ENCODE peak calls at places on chromosomes 7 and 10, in nine cellular contexts. U is neuronal stem cell; I is heart left ventricle; S is naive thymus-derived CD4-positive, alpha-beta T cell; G is right cardiac atrium; P is spleen; D is ovary; R is GM23248; L is HepG2. O is an unnamed sample.

GRCh38 chr10:21526184-21526951 is 886 bp upstream of the SKIDA1 start:
- DNase-seq in U (no peak), I (peak; percentile 90), S (peak; percentile 50), G (peak; percentile 97), P (peak; percentile 91), D (peak; percentile 88), R (peak; percentile 84), L (peak; percentile 64), O (peak; percentile 65)

GRCh38 chr10:62851449-62851848 is 35.3 kb upstream of the EGR2 start:
- DNase-seq in U (no peak), I (no peak), S (no peak), G (no peak), P (no peak), D (no peak), R (peak; percentile 43), L (no peak), O (no peak)

GRCh38 chr10:8913720-8914119 is 859.2 kb downstream of the GATA3 start:
- DNase-seq in U (no peak), I (no peak), S (no peak), G (no peak), P (no peak), D (no peak), R (no peak), L (no peak), O (peak; percentile 53)

GRCh38 chr7:129830949-129831348 is 121.8 kb downstream of the UBE2H start:
- DNase-seq in U (no peak), I (no peak), S (no peak), G (no peak), P (no peak), D (peak; percentile 59), R (no peak), L (no peak), O (no peak)

GRCh38 chr7:100132126-100132525 is 5.4 kb downstream of the MBLAC1 start:
- DNase-seq in U (no peak), I (no peak), S (no peak), G (no peak), P (peak; percentile 69), D (no peak), R (no peak), L (no peak), O (no peak)

GRCh38 chr10:13834581-13835286 is 248.0 kb downstream of the PRPF18 start:
- DNase-seq in U (no peak), I (peak; percentile 41), S (no peak), G (peak; percentile 79), P (no peak), D (no peak), R (no peak), L (no peak), O (no peak)

GRCh38 chr10:77741746-77742145 is 104.1 kb upstream of the KCNMA1 start:
- DNase-seq in U (no peak), I (no peak), S (no peak), G (no peak), P (no peak), D (no peak), R (peak; percentile 74), L (no peak), O (no peak)

GRCh38 chr7:99308461-99309074 is 17.1 kb upstream of the ARPC1A start:
- DNase-seq in U (no peak), I (no peak), S (no peak), G (no peak), P (peak; percentile 23), D (no peak), R (peak; percentile 93), L (no peak), O (peak; percentile 57)

GRCh38 chr7:46999866-47000265 is 582.0 kb downstream of the TNS3 start:
- DNase-seq in U (no peak), I (no peak), S (no peak), G (no peak), P (no peak), D (no peak), R (no peak), L (no peak), O (no peak)

GRCh38 chr10:123972481-123973401 is 81.1 kb upstream of the CPXM2 start:
- DNase-seq in U (peak; percentile 32), I (no peak), S (no peak), G (no peak), P (no peak), D (no peak), R (no peak), L (no peak), O (no peak)

GRCh38 chr10:132983250-132984007 is 41.1 kb upstream of the CFAP46 start:
- DNase-seq in U (no peak), I (no peak), S (no peak), G (peak; percentile 34), P (peak; percentile 68), D (no peak), R (no peak), L (no peak), O (no peak)

GRCh38 chr7:17368856-17369520 is 70.5 kb downstream of the AHR start:
- DNase-seq in U (no peak), I (no peak), S (no peak), G (no peak), P (no peak), D (no peak), R (peak; percentile 34), L (no peak), O (peak; percentile 9)

GRCh38 chr10:21634599-21635365 is 100.8 kb downstream of the MLLT10 start:
- DNase-seq in U (no peak), I (no peak), S (no peak), G (no peak), P (no peak), D (no peak), R (peak; percentile 19), L (no peak), O (no peak)

GRCh38 chr7:83468251-83468739 is 180.6 kb downstream of the SEMA3E start:
- DNase-seq in U (peak; percentile 47), I (peak; percentile 51), S (no peak), G (peak; percentile 65), P (no peak), D (peak; percentile 44), R (peak; percentile 94), L (peak; percentile 26), O (peak; percentile 98)

GRCh38 chr10:1134156-1134555 is 78.0 kb downstream of the WDR37 start:
- DNase-seq in U (no peak), I (no peak), S (no peak), G (no peak), P (no peak), D (no peak), R (no peak), L (no peak), O (no peak)

GRCh38 chr7:50362712-50363282 is 58.3 kb downstream of the IKZF1 start:
- DNase-seq in U (no peak), I (no peak), S (peak; percentile 52), G (no peak), P (peak; percentile 88), D (no peak), R (no peak), L (no peak), O (no peak)

GRCh38 chr10:6473430-6473829 is 106.6 kb downstream of the PRKCQ start:
- DNase-seq in U (no peak), I (no peak), S (peak; percentile 79), G (no peak), P (no peak), D (no peak), R (no peak), L (no peak), O (no peak)

GRCh38 chr10:11036424-11037011 is 18.8 kb downstream of the CELF2 start:
- DNase-seq in U (peak; percentile 33), I (no peak), S (no peak), G (no peak), P (no peak), D (peak; percentile 64), R (peak; percentile 68), L (peak; percentile 11), O (peak; percentile 52)

GRCh38 chr7:107180378-107180777 is 11.6 kb downstream of the HBP1 start:
- DNase-seq in U (no peak), I (no peak), S (no peak), G (no peak), P (no peak), D (peak; percentile 44), R (peak; percentile 62), L (peak; percentile 22), O (peak; percentile 40)

GRCh38 chr10:89744021-89744420 is 42.6 kb downstream of the KIF20B start:
- DNase-seq in U (no peak), I (no peak), S (no peak), G (no peak), P (no peak), D (no peak), R (peak; percentile 29), L (no peak), O (peak; percentile 10)

DNA sequence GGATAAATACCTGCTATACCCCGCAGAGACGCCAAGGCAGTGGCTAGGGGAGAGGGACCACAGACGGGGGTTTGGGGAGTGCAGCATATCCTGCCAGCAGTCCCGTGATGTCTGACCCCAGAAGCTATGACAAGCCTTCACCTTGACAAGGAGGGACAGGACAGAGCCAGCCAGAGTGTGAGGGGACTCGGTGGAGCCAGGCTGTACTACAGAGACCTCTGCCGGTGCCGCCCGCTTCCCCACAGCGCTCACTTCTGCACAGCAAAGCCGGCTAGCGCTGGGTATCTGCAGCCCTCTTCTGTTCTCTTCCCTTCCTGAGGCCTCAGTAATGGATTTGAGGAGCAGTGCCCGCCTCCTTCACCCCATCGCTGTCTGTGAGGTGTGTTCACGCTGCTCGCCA is 47.0 kb upstream of the PFKP start:
- DNase-seq in U (no peak), I (no peak), S (no peak), G (no peak), P (no peak), D (no peak), R (no peak), L (no peak), O (no peak)
- H3K27me3 ChIP-seq in U (no peaks in the 10 kb centered on the region), I (no peaks in the 10 kb centered on the region), S (no peaks in the 10 kb centered on the region), G (no peaks in the 10 kb centered on the region), P (no peaks in the 10 kb centered on the region), D (no peaks in the 10 kb centered on the region), R (peaks cover 11% of the 10 kb centered on the region), L (peaks cover 7% of the 10 kb centered on the region), O (no peaks in the 10 kb centered on the region)

GRCh38 chr7:101179780-101180755 is at the start of gene NAT16:
- DNase-seq in U (no peak), I (no peak), S (no peak), G (no peak), P (no peak), D (no peak), R (no peak), L (no peak), O (no peak)
- H3K27me3 ChIP-seq in U (peaks cover 40% of the 10 kb centered on the region), I (peaks cover 94% of the 10 kb centered on the region), S (peaks cover 3% of the 10 kb centered on the region), G (no peaks in the 10 kb centered on the region), P (peaks cover 70% of the 10 kb centered on the region), D (peaks cover 2% of the 10 kb centered on the region), R (peaks cover 58% of the 10 kb centered on the region), L (peaks cover 11% of the 10 kb centered on the region), O (peaks cover 67% of the 10 kb centered on the region)

GRCh38 chr10:49608925-49609282 is 1.2 kb upstream of the SLC18A3 start:
- DNase-seq in U (no peak), I (no peak), S (no peak), G (no peak), P (peak; percentile 66), D (no peak), R (no peak), L (no peak), O (no peak)
- H3K27me3 ChIP-seq in U (peaks cover 72% of the 10 kb centered on the region), I (peaks cover 72% of the 10 kb centered on the region), S (peaks cover 5% of the 10 kb centered on the region), G (no peaks in the 10 kb centered on the region), P (peaks cover 67% of the 10 kb centered on the region), D (peaks cover 2% of the 10 kb centered on the region), R (peaks cover 70% of the 10 kb centered on the region), L (peaks cover 10% of the 10 kb centered on the region), O (peaks cover 98% of the 10 kb centered on the region)

DNA sequence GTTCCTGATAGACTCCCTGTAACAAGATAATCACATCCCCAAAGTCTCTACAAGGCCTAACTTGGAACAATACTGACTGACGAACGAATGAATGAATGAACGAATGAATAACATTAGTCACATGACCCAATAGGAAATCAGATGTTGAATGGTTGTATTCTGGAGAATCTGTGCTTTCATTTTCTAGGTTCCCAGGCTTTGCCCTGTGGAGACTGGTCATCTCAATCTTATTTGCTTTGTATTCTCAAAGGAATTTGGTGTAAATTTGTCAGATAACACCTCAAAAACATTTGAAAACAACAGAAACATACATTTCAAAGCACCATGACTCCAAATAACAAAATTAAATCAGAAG is 69.6 kb upstream of the COL1A2 start:
- DNase-seq in U (no peak), I (no peak), S (no peak), G (no peak), P (no peak), D (no peak), R (peak; percentile 60), L (no peak), O (no peak)
- H3K27me3 ChIP-seq in U (no peaks in the 10 kb centered on the region), I (no peaks in the 10 kb centered on the region), S (no peaks in the 10 kb centered on the region), G (no peaks in the 10 kb centered on the region), P (no peaks in the 10 kb centered on the region), D (no peaks in the 10 kb centered on the region), R (no peaks in the 10 kb centered on the region), L (no peaks in the 10 kb centered on the region), O (no peaks in the 10 kb centered on the region)

O was measured in foreskin keratinocyte.